ENCODE peak calls at places on chromosomes 1 and 21, in ten cellular contexts. H is activated T-cell treated with anti-CD3 and anti-CD28 coated beads, Interleukin-2, amount 50 U/mL, for 72 hours; R is stimulated activated naive B cell treated with anti-CD40 and anti-IgM and Interleukin-4, amounts not matched to agents 10 μg/mL and 1 μg/mL and 100 μg/mL, for 72 hours; Y is GM12864; X is IMR-90; K is A172; E is T-helper 9 cell; G is endothelial cell; D is HT-29; Z is HTR-8/SVneo. A is an unnamed sample.

GRCh38 chr21:45184869-45185268 is 102.8 kb downstream of the POFUT2 start:
- DNase-seq in E (no peak), H (no peak), D (no peak), K (no peak), Y (no peak), R (no peak), G (no peak), Z (no peak), X (no peak), A (no peak)

GRCh38 chr1:39130297-39130696 is 74.2 kb upstream of the MACF1 start:
- DNase-seq in Y (no peak), D (no peak), E (no peak), H (no peak), G (no peak), K (peak), Z (no peak), X (peak), R (no peak), A (peak)

GRCh38 chr1:28326505-28326904 is 2.3 kb upstream of the MED18 start:
- DNase-seq in Z (no peak), D (no peak), G (no peak), R (no peak), X (no peak), E (no peak), H (no peak), K (no peak), Y (no peak), A (no peak)

GRCh38 chr1:59682405-59683080 is 132.2 kb upstream of the HOOK1 start:
- DNase-seq in R (no peak), X (peak), D (no peak), E (no peak), Z (no peak), Y (no peak), G (no peak), K (no peak), H (no peak), A (no peak)

GRCh38 chr1:111719561-111720239 is 19.5 kb downstream of the INKA2 start:
- DNase-seq in K (no peak), E (no peak), Z (no peak), X (no peak), G (no peak), D (no peak), H (no peak), R (no peak), Y (no peak), A (no peak)

GRCh38 chr1:119737040-119737682 is 25.4 kb downstream of the PHGDH start:
- DNase-seq in E (no peak), D (peak), X (no peak), H (no peak), K (no peak), Y (no peak), Z (no peak), R (no peak), G (peak), A (no peak)

GRCh38 chr1:58773406-58773840 is 10.4 kb downstream of the JUN start:
- DNase-seq in K (no peak), H (no peak), E (no peak), G (peak), R (peak), Z (no peak), Y (no peak), X (peak), D (no peak), A (peak)

GRCh38 chr1:236149696-236150228 is 7.4 kb downstream of the GPR137B start:
- DNase-seq in R (no peak), D (no peak), E (no peak), G (no peak), Y (no peak), H (no peak), X (no peak), Z (no peak), K (no peak), A (no peak)

GRCh38 chr1:223242382-223242955 is 99.4 kb upstream of the TLR5 start:
- DNase-seq in H (no peak), G (no peak), R (no peak), K (peak), E (no peak), Z (no peak), D (no peak), X (peak), Y (no peak), A (no peak)

GRCh38 chr1:110872745-110873435 is at the start of gene CD53:
- DNase-seq in G (no peak), K (no peak), Y (peak), R (peak), X (no peak), E (peak), H (peak), D (no peak), Z (no peak), A (no peak)

GRCh38 chr1:21537932-21538630 is 28.9 kb downstream of the ALPL start:
- DNase-seq in K (no peak), Z (no peak), G (no peak), X (no peak), H (no peak), Y (no peak), D (no peak), R (no peak), E (no peak), A (no peak)

GRCh38 chr1:226863446-226863845 is 7.0 kb upstream of the PSEN2 start:
- DNase-seq in E (no peak), G (no peak), H (no peak), D (no peak), R (no peak), Z (peak), X (peak), Y (no peak), K (peak), A (peak)

GRCh38 chr1:17204546-17205440 is at the start of gene PADI1:
- DNase-seq in H (no peak), R (no peak), K (no peak), X (no peak), G (no peak), D (no peak), Z (no peak), E (no peak), Y (no peak), A (no peak)

GRCh38 chr1:117010310-117010969 is 8.9 kb downstream of the CD101 start:
- DNase-seq in X (no peak), E (no peak), G (no peak), H (no peak), Y (no peak), K (no peak), D (no peak), Z (no peak), R (no peak), A (peak)

GRCh38 chr1:40389871-40390560 is 16.5 kb downstream of the SMAP2 start:
- DNase-seq in E (no peak), Z (no peak), X (peak), G (no peak), H (no peak), D (no peak), R (no peak), Y (no peak), K (no peak), A (no peak)

GRCh38 chr1:189289346-189289745 is 1188.3 kb downstream of the BRINP3 start:
- DNase-seq in X (no peak), R (no peak), K (no peak), H (no peak), Z (no peak), G (no peak), Y (no peak), E (no peak), D (no peak), A (no peak)

GRCh38 chr1:151061012-151061401 is 810 bp downstream of the MLLT11 start:
- DNase-seq in X (peak), D (no peak), K (peak), H (no peak), E (no peak), Y (no peak), R (no peak), G (no peak), Z (no peak), A (peak)

GRCh38 chr1:198794498-198794897 is 155.7 kb downstream of the PTPRC start:
- DNase-seq in E (no peak), R (no peak), X (peak), Y (no peak), G (no peak), H (no peak), Z (peak), K (no peak), D (no peak), A (no peak)

GRCh38 chr1:24705260-24706073 is 39.8 kb upstream of the CLIC4 start:
- DNase-seq in Z (peak), H (no peak), R (peak), D (peak), Y (no peak), X (peak), K (peak), G (peak), E (no peak), A (peak)

GRCh38 chr1:64318428-64318827 is 115.0 kb downstream of the UBE2U start:
- DNase-seq in H (no peak), R (no peak), G (no peak), D (no peak), Z (no peak), K (no peak), Y (no peak), X (no peak), E (no peak), A (no peak)

GRCh38 chr1:153534933-153535663 is 693 bp downstream of the S100A6 start:
- DNase-seq in G (no peak), X (no peak), Y (no peak), R (no peak), Z (no peak), K (peak), E (no peak), D (peak), H (peak), A (peak)

GRCh38 chr1:208793946-208794345 is 549.8 kb upstream of the PLXNA2 start:
- DNase-seq in Z (no peak), Y (no peak), K (no peak), E (no peak), H (no peak), X (no peak), R (no peak), G (no peak), D (no peak), A (no peak)

GRCh38 chr1:203569490-203570318 is 56.9 kb upstream of the ATP2B4 start:
- DNase-seq in H (no peak), G (no peak), K (peak), X (peak), D (no peak), R (no peak), Y (no peak), Z (no peak), E (no peak), A (peak)

GRCh38 chr1:234901491-234902049 is 227.1 kb downstream of the TOMM20 start:
- DNase-seq in Y (no peak), Z (peak), X (peak), K (peak), E (no peak), G (no peak), R (no peak), D (no peak), H (no peak), A (no peak)

GRCh38 chr1:11147371-11147770 is 41.8 kb upstream of the ANGPTL7 start:
- DNase-seq in D (no peak), X (peak), G (no peak), Y (no peak), K (no peak), R (no peak), E (no peak), Z (no peak), H (no peak), A (no peak)

GRCh38 chr1:94562502-94563260 is 21.1 kb upstream of the F3 start:
- DNase-seq in Y (no peak), R (no peak), Z (no peak), E (no peak), X (no peak), K (no peak), D (peak), H (no peak), G (no peak), A (no peak)

GRCh38 chr21:15841856-15842564 is 112.2 kb downstream of the USP25 start:
- DNase-seq in Y (no peak), K (peak), E (no peak), H (no peak), Z (peak), R (no peak), D (no peak), X (peak), G (no peak), A (peak)

GRCh38 chr21:46340998-46341397 is 17.0 kb downstream of the PCNT start:
- DNase-seq in X (no peak), G (no peak), Z (no peak), K (peak), Y (no peak), E (no peak), H (no peak), R (no peak), D (no peak), A (no peak)

GRCh38 chr1:4974981-4975685 is 320.7 kb downstream of the AJAP1 start:
- DNase-seq in E (no peak), X (no peak), H (no peak), G (no peak), R (no peak), D (no peak), Z (no peak), Y (no peak), K (no peak), A (no peak)

GRCh38 chr1:192803501-192803900 is 5.3 kb upstream of the RGS2 start:
- DNase-seq in X (no peak), K (no peak), D (no peak), R (no peak), Z (no peak), G (no peak), H (no peak), E (no peak), Y (no peak), A (no peak)

GRCh38 chr1:27993241-27993640 is 33.5 kb downstream of the XKR8 start:
- DNase-seq in D (no peak), G (no peak), K (no peak), R (no peak), E (no peak), Y (no peak), H (peak), X (no peak), Z (no peak), A (no peak)

GRCh38 chr1:225882699-225883615 is 777 bp upstream of the TMEM63A start:
- DNase-seq in K (no peak), G (peak), Z (peak), Y (no peak), R (no peak), D (peak), X (peak), H (peak), E (no peak), A (peak)

GRCh38 chr1:4778056-4778455 is 123.6 kb downstream of the AJAP1 start:
- DNase-seq in K (no peak), Z (no peak), Y (no peak), R (no peak), H (no peak), G (peak), X (no peak), E (no peak), D (peak), A (no peak)

GRCh38 chr1:186042216-186042615 is 308.0 kb downstream of the HMCN1 start:
- DNase-seq in Y (no peak), E (no peak), G (no peak), Z (no peak), H (no peak), D (no peak), K (no peak), R (no peak), X (no peak), A (no peak)

GRCh38 chr21:42063578-42064521 is 7.3 kb upstream of the UMODL1 start:
- DNase-seq in Z (no peak), D (peak), G (no peak), R (peak), Y (peak), E (peak), X (no peak), K (no peak), H (peak), A (peak)

GRCh38 chr1:230189276-230190183 is 122.5 kb downstream of the GALNT2 start:
- DNase-seq in H (no peak), E (no peak), R (no peak), D (no peak), K (no peak), G (no peak), Y (no peak), Z (no peak), X (no peak), A (no peak)

GRCh38 chr1:10788592-10789006 is 7.8 kb downstream of the CASZ1 start:
- DNase-seq in Y (no peak), R (no peak), H (no peak), X (no peak), D (peak), E (no peak), G (peak), K (no peak), Z (no peak), A (no peak)

A was measured in Daoy.